ENCODE peak calls at places on chromosomes 11 and 22, in eight cellular contexts. O, U, J, W, X, Z, S and C are unnamed samples.

GRCh38 chr11:32658639-32659406 is 75.2 kb downstream of the EIF3M start:
- DNase-seq in W (no peak), X (no peak), U (no peak), S (no peak), O (no peak), Z (no peak), J (no peak), C (no peak)

GRCh38 chr11:19359425-19360000 is 118.8 kb upstream of the E2F8 start:
- DNase-seq in U (no peak), Z (no peak), S (no peak), J (no peak), X (no peak), W (no peak), O (no peak), C (no peak)

GRCh38 chr11:124079631-124080318 is 35.5 kb upstream of the VWA5A start:
- DNase-seq in W (no peak), X (no peak), O (no peak), U (no peak), J (no peak), Z (no peak), S (no peak), C (no peak)

GRCh38 chr11:70067591-70068341 is 10.4 kb upstream of the ANO1 start:
- DNase-seq in O (no peak), X (no peak), U (no peak), Z (no peak), W (no peak), S (no peak), J (no peak), C (peak)

GRCh38 chr22:37430941-37431340 is 3.7 kb upstream of the ELFN2 start:
- DNase-seq in W (no peak), J (no peak), O (no peak), X (no peak), S (no peak), Z (no peak), U (no peak), C (no peak)

GRCh38 chr11:78796956-78797355 is 222.3 kb upstream of the NARS2 start:
- DNase-seq in Z (no peak), W (no peak), J (no peak), S (no peak), O (no peak), U (no peak), X (no peak), C (no peak)

GRCh38 chr11:69286358-69287327 is 7.3 kb upstream of the MYEOV start:
- DNase-seq in X (peak), J (no peak), Z (no peak), W (no peak), O (no peak), S (no peak), U (no peak), C (no peak)

GRCh38 chr11:118621071-118621815 is 13.8 kb downstream of the PHLDB1 start:
- DNase-seq in W (peak), S (no peak), Z (peak), O (peak), U (peak), X (peak), J (peak), C (peak)

GRCh38 chr11:121082670-121083069 is 18.4 kb upstream of the TECTA start:
- DNase-seq in O (no peak), W (no peak), Z (no peak), U (no peak), J (no peak), X (no peak), S (no peak), C (no peak)